ENCODE peak calls at places on chromosomes 5 and 9, in nine cellular contexts. One of them, this sample, is unnamed. For H3K4me1, the result is how much of the 10 kb centered on the place peaks cover.

GRCh38 chr5:13034048-13034447 is 910.4 kb downstream of the DNAH5 start:
- DNase-seq in psoas muscle: no peak
- DNase-seq in osteoblast: no peak
- DNase-seq in stomach: no peak
- DNase-seq in IMR-90: peak
- DNase-seq in cardiac muscle cell: no peak
- DNase-seq in mammary epithelial cell: no peak
- DNase-seq in A549: no peak
- DNase-seq in upper lobe of right lung: no peak
- DNase-seq in this sample: no peak

GRCh38 chr5:133534566-133534965 is 77.8 kb downstream of the FSTL4 start:
- DNase-seq in psoas muscle: no peak
- DNase-seq in osteoblast: no peak
- DNase-seq in stomach: no peak
- DNase-seq in IMR-90: no peak
- DNase-seq in cardiac muscle cell: no peak
- DNase-seq in mammary epithelial cell: no peak
- DNase-seq in A549: no peak
- DNase-seq in upper lobe of right lung: no peak
- DNase-seq in this sample: no peak

GRCh38 chr5:39355324-39355723 is 9.0 kb downstream of the C9 start:
- DNase-seq in psoas muscle: no peak
- DNase-seq in osteoblast: no peak
- DNase-seq in stomach: no peak
- DNase-seq in IMR-90: no peak
- DNase-seq in cardiac muscle cell: no peak
- DNase-seq in mammary epithelial cell: peak
- DNase-seq in A549: peak
- DNase-seq in upper lobe of right lung: no peak
- DNase-seq in this sample: no peak

GRCh38 chr9:82606761-82607382 is 456.1 kb downstream of the RASEF start:
- DNase-seq in psoas muscle: no peak
- DNase-seq in osteoblast: no peak
- DNase-seq in stomach: peak
- DNase-seq in IMR-90: peak
- DNase-seq in cardiac muscle cell: peak
- DNase-seq in mammary epithelial cell: peak
- DNase-seq in A549: peak
- DNase-seq in upper lobe of right lung: no peak
- DNase-seq in this sample: no peak

GRCh38 chr5:95669540-95669939 is 13.3 kb downstream of the SPATA9 start:
- DNase-seq in psoas muscle: peak
- DNase-seq in osteoblast: peak
- DNase-seq in stomach: peak
- DNase-seq in IMR-90: peak
- DNase-seq in cardiac muscle cell: no peak
- DNase-seq in mammary epithelial cell: no peak
- DNase-seq in A549: no peak
- DNase-seq in upper lobe of right lung: no peak
- DNase-seq in this sample: no peak

GRCh38 chr5:71471193-71471592 is 15.7 kb downstream of the BDP1 start:
- DNase-seq in psoas muscle: no peak
- DNase-seq in osteoblast: no peak
- DNase-seq in stomach: no peak
- DNase-seq in IMR-90: peak
- DNase-seq in cardiac muscle cell: no peak
- DNase-seq in mammary epithelial cell: peak
- DNase-seq in A549: peak
- DNase-seq in upper lobe of right lung: no peak
- DNase-seq in this sample: no peak

GRCh38 chr9:109945571-109945970 is 165.6 kb downstream of the PALM2AKAP2 start:
- DNase-seq in psoas muscle: no peak
- DNase-seq in osteoblast: no peak
- DNase-seq in stomach: no peak
- DNase-seq in IMR-90: peak
- DNase-seq in cardiac muscle cell: no peak
- DNase-seq in mammary epithelial cell: no peak
- DNase-seq in A549: no peak
- DNase-seq in upper lobe of right lung: no peak
- DNase-seq in this sample: no peak

GRCh38 chr9:69809304-69809863 is 11.2 kb upstream of the CFAP95 start:
- DNase-seq in psoas muscle: no peak
- DNase-seq in osteoblast: peak
- DNase-seq in stomach: no peak
- DNase-seq in IMR-90: peak
- DNase-seq in cardiac muscle cell: no peak
- DNase-seq in mammary epithelial cell: peak
- DNase-seq in A549: no peak
- DNase-seq in upper lobe of right lung: no peak
- DNase-seq in this sample: no peak

GRCh38 chr5:57482671-57483106 is at the start of gene ACTBL2:
- DNase-seq in psoas muscle: no peak
- DNase-seq in osteoblast: no peak
- DNase-seq in stomach: no peak
- DNase-seq in IMR-90: peak
- DNase-seq in cardiac muscle cell: no peak
- DNase-seq in mammary epithelial cell: peak
- DNase-seq in A549: peak
- DNase-seq in upper lobe of right lung: no peak
- DNase-seq in this sample: no peak

GRCh38 chr5:168553377-168554130 is 24.4 kb downstream of the FBLL1 start:
- DNase-seq in psoas muscle: no peak
- DNase-seq in osteoblast: no peak
- DNase-seq in stomach: no peak
- DNase-seq in IMR-90: no peak
- DNase-seq in cardiac muscle cell: no peak
- DNase-seq in mammary epithelial cell: no peak
- DNase-seq in A549: no peak
- DNase-seq in upper lobe of right lung: no peak
- DNase-seq in this sample: no peak

GRCh38 chr5:1505506-1506241 is 18.1 kb downstream of the LPCAT1 start:
- DNase-seq in psoas muscle: peak
- DNase-seq in osteoblast: no peak
- DNase-seq in stomach: no peak
- DNase-seq in IMR-90: no peak
- DNase-seq in cardiac muscle cell: no peak
- DNase-seq in mammary epithelial cell: no peak
- DNase-seq in A549: no peak
- DNase-seq in upper lobe of right lung: no peak
- DNase-seq in this sample: peak

DNA sequence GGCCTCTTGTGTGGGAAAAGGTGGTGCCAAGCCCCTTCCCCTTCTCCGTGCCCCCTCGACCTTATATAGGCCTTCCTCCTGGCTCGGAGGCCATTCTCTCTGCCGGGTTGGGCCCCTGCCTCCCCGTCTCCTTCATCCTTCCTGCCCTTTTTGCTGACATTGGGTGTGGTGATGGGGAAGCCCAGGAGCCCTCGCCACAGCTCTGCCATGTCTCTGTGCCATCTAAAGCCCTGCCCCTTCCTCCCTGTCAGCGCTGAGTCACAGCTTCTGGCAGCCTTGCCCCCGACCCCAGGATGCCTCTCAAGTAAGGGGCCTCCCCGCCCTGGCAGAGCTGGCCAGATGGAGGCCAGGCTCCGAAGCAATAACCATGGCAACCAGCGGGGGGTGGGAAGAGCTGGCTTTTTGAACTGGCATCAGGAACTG is 30.4 kb downstream of the JADE2 start:
- DNase-seq in psoas muscle: peak
- DNase-seq in osteoblast: peak
- DNase-seq in stomach: peak
- DNase-seq in IMR-90: peak
- DNase-seq in cardiac muscle cell: peak
- DNase-seq in mammary epithelial cell: peak
- DNase-seq in A549: peak
- DNase-seq in upper lobe of right lung: no peak
- DNase-seq in this sample: no peak
- TF ChIP-seq CTCF in psoas muscle: no peak
- TF ChIP-seq CTCF in osteoblast: no peak
- TF ChIP-seq CTCF in stomach: no peak
- TF ChIP-seq CTCF in IMR-90: peak
- TF ChIP-seq CTCF in cardiac muscle cell: no peak
- TF ChIP-seq CTCF in mammary epithelial cell: no peak
- TF ChIP-seq CTCF in A549: no peak
- TF ChIP-seq CTCF in upper lobe of right lung: no peak
- TF ChIP-seq CTCF in this sample: no peak

GRCh38 chr5:15637345-15637744 is 137.4 kb downstream of the FBXL7 start:
- DNase-seq in psoas muscle: no peak
- DNase-seq in osteoblast: no peak
- DNase-seq in stomach: no peak
- DNase-seq in IMR-90: no peak
- DNase-seq in cardiac muscle cell: no peak
- DNase-seq in mammary epithelial cell: no peak
- DNase-seq in A549: no peak
- DNase-seq in upper lobe of right lung: no peak
- DNase-seq in this sample: no peak
- H3K4me1 ChIP-seq in psoas muscle: under half
- H3K4me1 ChIP-seq in osteoblast: under half
- H3K4me1 ChIP-seq in stomach: under half
- H3K4me1 ChIP-seq in IMR-90: under half
- H3K4me1 ChIP-seq in cardiac muscle cell: under half
- H3K4me1 ChIP-seq in mammary epithelial cell: under half
- H3K4me1 ChIP-seq in A549: under half
- H3K4me1 ChIP-seq in upper lobe of right lung: under half
- H3K4me1 ChIP-seq in this sample: under half

DNA sequence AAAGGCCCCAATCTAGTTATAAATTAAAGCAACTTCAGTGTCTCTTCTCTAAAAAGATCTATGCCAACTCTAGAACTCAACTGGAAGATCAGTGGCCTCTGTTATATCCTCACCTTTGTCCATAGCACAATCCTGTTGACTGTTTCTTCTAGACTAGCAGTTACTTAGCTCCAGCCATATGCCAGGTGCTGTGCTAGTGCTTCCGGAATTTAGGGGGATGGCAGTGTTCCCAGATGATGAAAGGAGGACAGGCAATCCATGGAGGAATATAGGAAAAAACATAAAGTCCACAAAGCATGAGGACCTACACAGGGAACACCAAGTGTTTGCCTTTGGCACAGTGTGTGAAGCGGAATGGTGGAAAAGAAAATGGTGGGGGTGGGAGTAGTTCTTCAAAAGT is 214.3 kb downstream of the MAPKAP1 start:
- DNase-seq in psoas muscle: no peak
- DNase-seq in osteoblast: no peak
- DNase-seq in stomach: no peak
- DNase-seq in IMR-90: no peak
- DNase-seq in cardiac muscle cell: no peak
- DNase-seq in mammary epithelial cell: no peak
- DNase-seq in A549: no peak
- DNase-seq in upper lobe of right lung: no peak
- DNase-seq in this sample: no peak
- H3K27ac ChIP-seq in psoas muscle: no peak
- H3K27ac ChIP-seq in osteoblast: no peak
- H3K27ac ChIP-seq in stomach: no peak
- H3K27ac ChIP-seq in IMR-90: no peak
- H3K27ac ChIP-seq in cardiac muscle cell: no peak
- H3K27ac ChIP-seq in mammary epithelial cell: no peak
- H3K27ac ChIP-seq in A549: peak
- H3K27ac ChIP-seq in upper lobe of right lung: no peak
- H3K27ac ChIP-seq in this sample: no peak

GRCh38 chr5:34496258-34496657 is 159.9 kb upstream of the RAI14 start:
- DNase-seq in psoas muscle: no peak
- DNase-seq in osteoblast: peak
- DNase-seq in stomach: no peak
- DNase-seq in IMR-90: no peak
- DNase-seq in cardiac muscle cell: no peak
- DNase-seq in mammary epithelial cell: no peak
- DNase-seq in A549: no peak
- DNase-seq in upper lobe of right lung: no peak
- DNase-seq in this sample: no peak
- TF ChIP-seq CTCF in psoas muscle: no peak
- TF ChIP-seq CTCF in osteoblast: peak
- TF ChIP-seq CTCF in stomach: no peak
- TF ChIP-seq CTCF in IMR-90: no peak
- TF ChIP-seq CTCF in cardiac muscle cell: no peak
- TF ChIP-seq CTCF in mammary epithelial cell: no peak
- TF ChIP-seq CTCF in A549: no peak
- TF ChIP-seq CTCF in upper lobe of right lung: no peak
- TF ChIP-seq CTCF in this sample: no peak

DNA sequence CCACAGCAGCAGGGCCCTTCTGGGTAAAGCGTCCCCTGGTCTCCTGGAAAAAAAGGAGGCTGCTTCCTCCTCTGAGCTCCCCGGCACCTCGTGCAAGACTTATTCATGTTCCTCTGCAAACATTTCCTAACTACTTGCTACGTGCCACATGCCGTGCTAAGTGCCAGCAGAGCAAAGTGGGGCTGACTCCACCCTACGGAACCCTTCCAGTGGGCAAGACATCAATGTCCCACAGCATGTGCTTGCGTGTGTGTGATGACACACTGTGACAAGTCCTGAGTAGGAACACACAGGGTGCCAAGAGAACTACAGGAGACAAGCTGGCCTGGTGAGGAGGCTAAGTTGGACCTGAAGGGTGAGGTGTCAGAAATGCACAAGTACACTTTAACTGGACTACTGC is 57.4 kb downstream of the SEMA4D start:
- DNase-seq in psoas muscle: peak
- DNase-seq in osteoblast: no peak
- DNase-seq in stomach: peak
- DNase-seq in IMR-90: no peak
- DNase-seq in cardiac muscle cell: no peak
- DNase-seq in mammary epithelial cell: no peak
- DNase-seq in A549: no peak
- DNase-seq in upper lobe of right lung: peak
- DNase-seq in this sample: peak
- H3K4me1 ChIP-seq in psoas muscle: half or more
- H3K4me1 ChIP-seq in osteoblast: under half
- H3K4me1 ChIP-seq in stomach: half or more
- H3K4me1 ChIP-seq in IMR-90: under half
- H3K4me1 ChIP-seq in cardiac muscle cell: under half
- H3K4me1 ChIP-seq in mammary epithelial cell: under half
- H3K4me1 ChIP-seq in A549: under half
- H3K4me1 ChIP-seq in upper lobe of right lung: under half
- H3K4me1 ChIP-seq in this sample: half or more

DNA sequence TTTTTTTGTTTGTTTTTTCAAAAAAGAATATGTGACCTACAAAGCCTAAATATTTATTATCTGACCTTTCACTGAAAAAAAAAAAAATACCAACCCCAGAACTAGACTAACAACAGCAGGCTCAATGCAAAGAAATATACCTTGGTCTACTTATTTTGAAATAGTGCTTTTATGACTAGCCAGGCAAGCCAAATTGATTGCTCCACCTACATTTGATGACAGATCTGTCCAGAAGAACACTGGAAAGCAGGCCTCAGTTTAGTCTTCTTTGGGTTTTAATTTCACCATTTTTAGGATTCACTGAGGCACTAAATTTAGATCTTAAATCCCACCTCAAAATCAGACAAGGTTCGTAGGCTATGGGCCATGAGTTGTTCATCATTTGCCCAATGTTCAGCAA is 97.3 kb downstream of the PLPP1 start:
- DNase-seq in psoas muscle: no peak
- DNase-seq in osteoblast: no peak
- DNase-seq in stomach: no peak
- DNase-seq in IMR-90: no peak
- DNase-seq in cardiac muscle cell: no peak
- DNase-seq in mammary epithelial cell: no peak
- DNase-seq in A549: no peak
- DNase-seq in upper lobe of right lung: no peak
- DNase-seq in this sample: no peak
- H3K27ac ChIP-seq in psoas muscle: peak
- H3K27ac ChIP-seq in osteoblast: peak
- H3K27ac ChIP-seq in stomach: no peak
- H3K27ac ChIP-seq in IMR-90: peak
- H3K27ac ChIP-seq in cardiac muscle cell: peak
- H3K27ac ChIP-seq in mammary epithelial cell: peak
- H3K27ac ChIP-seq in A549: peak
- H3K27ac ChIP-seq in upper lobe of right lung: peak
- H3K27ac ChIP-seq in this sample: peak

This sample was measured in lower lobe of right lung.